ENCODE peak calls at places on chromosomes 1 and 21, in nine cellular contexts. Z is aorta, Q is GM23248, S is thoracic aorta, I is IMR-90, K is cardiac muscle cell, L is small intestine, X is heart left ventricle, T is neural progenitor cell. V is an unnamed sample.

GRCh38 chr1:201742476-201742875 is 86.5 kb upstream of the IPO9 start:
- DNase-seq in I (no peak), T (peak), K (peak), Z (no peak), X (no peak), Q (peak), L (no peak), S (no peak), V (no peak)

GRCh38 chr1:175332515-175332914 is 139.9 kb upstream of the KIAA0040 start:
- DNase-seq in T (no peak), S (no peak), Z (no peak), L (no peak), I (no peak), K (no peak), Q (no peak), X (no peak), V (no peak)

GRCh38 chr1:100415217-100415778 is 63.0 kb downstream of the CDC14A start:
- DNase-seq in T (no peak), L (peak), I (no peak), S (no peak), Z (no peak), Q (no peak), X (no peak), K (no peak), V (no peak)

GRCh38 chr1:237300642-237301041 is 258.7 kb downstream of the RYR2 start:
- DNase-seq in S (no peak), L (no peak), X (no peak), T (no peak), I (no peak), Q (no peak), K (no peak), Z (no peak), V (no peak)

GRCh38 chr1:212805767-212806166 is 14.1 kb downstream of the TATDN3 start:
- DNase-seq in S (no peak), I (no peak), T (no peak), L (no peak), Q (no peak), Z (no peak), K (no peak), X (no peak), V (no peak)

GRCh38 chr1:245558069-245558468 is 403.3 kb downstream of the KIF26B start:
- DNase-seq in S (no peak), K (no peak), T (no peak), Q (no peak), L (peak), I (no peak), X (no peak), Z (no peak), V (no peak)

GRCh38 chr1:67760030-67760821 is 73.0 kb downstream of the GNG12 start:
- DNase-seq in I (peak), K (peak), Z (no peak), S (no peak), L (peak), Q (peak), T (peak), X (no peak), V (peak)

GRCh38 chr1:38958967-38959366 is 17.3 kb upstream of the RHBDL2 start:
- DNase-seq in K (peak), L (no peak), S (no peak), Q (peak), T (no peak), I (peak), Z (no peak), X (no peak), V (peak)

GRCh38 chr1:156444407-156445001 is 56.1 kb downstream of the MEF2D start:
- DNase-seq in X (no peak), K (peak), S (no peak), L (no peak), Q (peak), T (peak), I (no peak), Z (no peak), V (peak)

GRCh38 chr1:42334240-42335049 is 590 bp downstream of the FOXJ3 start:
- DNase-seq in K (peak), I (peak), T (peak), S (peak), Q (peak), X (peak), Z (no peak), L (peak), V (peak)

GRCh38 chr1:64881281-64881680 is 85.1 kb downstream of the JAK1 start:
- DNase-seq in L (no peak), X (no peak), S (no peak), I (peak), Q (peak), K (no peak), Z (no peak), T (no peak), V (no peak)

GRCh38 chr1:112536561-112536960 is 27.8 kb downstream of the WNT2B start:
- DNase-seq in Q (peak), Z (no peak), I (no peak), L (no peak), T (no peak), K (peak), S (no peak), X (no peak), V (peak)

GRCh38 chr1:71473331-71473730 is 392.5 kb upstream of the ZRANB2 start:
- DNase-seq in Z (no peak), Q (no peak), I (no peak), S (no peak), T (no peak), X (no peak), L (no peak), K (no peak), V (no peak)

GRCh38 chr1:7587726-7588456 is 183.2 kb upstream of the VAMP3 start:
- DNase-seq in X (no peak), Z (peak), Q (no peak), I (no peak), K (no peak), L (no peak), S (no peak), T (no peak), V (no peak)

GRCh38 chr21:28705616-28706015 is 287.1 kb downstream of the LTN1 start:
- DNase-seq in T (no peak), X (no peak), I (peak), L (no peak), S (no peak), K (peak), Q (peak), Z (no peak), V (peak)

GRCh38 chr1:68120136-68120791 is 69.8 kb upstream of the DIRAS3 start:
- DNase-seq in L (peak), Q (peak), K (peak), I (peak), Z (no peak), T (peak), S (peak), X (no peak), V (peak)

GRCh38 chr1:177164380-177165068 is at the start of gene ASTN1:
- DNase-seq in X (peak), Z (peak), S (no peak), K (no peak), T (peak), I (no peak), L (no peak), Q (peak), V (no peak)
- H3K4me3 ChIP-seq in X (peak), Z (peak), S (peak), K (peak), T (peak), I (peak), L (no peak), Q (peak), V (peak)

DNA sequence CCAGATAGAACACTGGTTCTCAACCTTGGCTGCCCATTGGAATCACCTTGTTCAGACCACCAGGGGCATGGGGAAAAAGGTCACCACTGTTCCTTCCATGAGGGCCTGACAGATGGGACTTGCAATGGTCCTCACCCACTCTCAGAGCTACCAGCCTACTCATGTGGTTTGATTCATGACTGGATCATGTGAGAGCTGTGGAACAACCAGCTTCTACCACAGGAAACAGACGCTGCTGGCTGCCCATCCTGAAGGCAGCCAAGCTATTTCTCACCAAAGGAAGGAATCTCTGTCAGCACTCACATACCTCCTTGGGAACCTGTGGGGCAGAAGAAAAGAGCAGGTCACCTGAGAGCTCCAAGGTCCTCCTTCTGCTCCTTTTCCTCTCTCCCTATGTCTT is 53.6 kb downstream of the CAPN8 start:
- DNase-seq in I (no peak), L (no peak), K (no peak), S (no peak), T (no peak), X (no peak), Q (peak), Z (no peak), V (no peak)
- H3K4me3 ChIP-seq in I (no peak), L (no peak), K (no peak), S (no peak), T (no peak), X (no peak), Q (no peak), Z (no peak), V (no peak)

GRCh38 chr21:35136586-35137254 is 87.6 kb upstream of the RUNX1 start:
- DNase-seq in S (no peak), Z (no peak), T (no peak), I (peak), L (peak), X (no peak), K (peak), Q (peak), V (peak)

GRCh38 chr21:35136106-35136505 is 87.0 kb upstream of the RUNX1 start:
- DNase-seq in X (no peak), S (no peak), L (no peak), Q (no peak), I (no peak), Z (no peak), K (no peak), T (no peak), V (no peak)

GRCh38 chr21:35138665-35139381 is 89.7 kb upstream of the RUNX1 start:
- DNase-seq in Z (no peak), K (peak), L (peak), Q (peak), X (no peak), T (no peak), S (no peak), I (peak), V (peak)

GRCh38 chr21:35142036-35142825 is 93.1 kb upstream of the RUNX1 start:
- DNase-seq in K (no peak), Z (no peak), S (no peak), L (no peak), Q (no peak), T (no peak), I (no peak), X (no peak), V (no peak)

GRCh38 chr21:35139382-35139715 is 90.2 kb upstream of the RUNX1 start:
- DNase-seq in L (no peak), Z (no peak), K (no peak), Q (no peak), I (no peak), X (no peak), T (no peak), S (no peak), V (no peak)
- H3K4me3 ChIP-seq in L (no peak), Z (no peak), K (no peak), Q (no peak), I (no peak), X (no peak), T (no peak), S (no peak), V (no peak)

DNA sequence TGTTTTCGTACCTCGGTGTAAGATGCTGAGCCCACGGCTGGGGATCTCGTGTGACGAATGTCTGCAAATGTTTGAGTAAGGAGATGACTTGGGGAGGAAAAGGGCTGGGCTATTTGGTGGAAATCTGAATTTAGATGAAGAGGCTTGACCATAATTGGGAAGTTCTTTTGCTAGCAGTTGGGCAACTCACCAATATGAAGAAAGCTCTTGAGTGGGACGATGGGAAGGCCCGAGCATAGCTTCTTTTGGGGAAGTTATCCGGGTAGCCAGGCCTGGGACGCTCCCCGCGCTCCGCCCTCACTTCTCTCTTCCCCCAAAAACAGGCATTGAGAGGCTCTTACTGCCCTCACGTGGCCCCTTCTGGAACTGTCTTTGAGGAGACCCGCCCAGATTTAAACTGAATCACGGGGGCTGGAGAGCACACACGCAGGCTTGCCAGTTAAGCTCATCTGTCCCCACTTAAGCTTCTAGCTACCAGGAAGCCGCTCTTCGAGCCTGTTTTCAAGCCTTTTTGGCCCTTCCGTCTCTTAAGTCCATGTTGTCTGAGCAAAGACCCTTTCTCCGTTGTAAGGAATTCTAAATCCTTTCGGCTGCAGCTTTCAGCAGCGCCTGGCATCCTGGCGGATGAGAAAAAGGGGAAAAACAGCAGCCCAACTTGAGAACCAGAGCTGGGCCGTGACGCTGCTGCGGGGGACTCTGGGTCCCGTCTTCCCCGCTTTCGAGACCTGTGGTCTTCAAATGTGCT is 93.1 kb downstream of the NID1 start:
- DNase-seq in Q (peak), X (peak), Z (peak), I (peak), S (peak), T (peak), K (peak), L (peak), V (peak)
- H3K4me3 ChIP-seq in Q (peak), X (peak), Z (peak), I (peak), S (peak), T (peak), K (peak), L (no peak), V (peak)

DNA sequence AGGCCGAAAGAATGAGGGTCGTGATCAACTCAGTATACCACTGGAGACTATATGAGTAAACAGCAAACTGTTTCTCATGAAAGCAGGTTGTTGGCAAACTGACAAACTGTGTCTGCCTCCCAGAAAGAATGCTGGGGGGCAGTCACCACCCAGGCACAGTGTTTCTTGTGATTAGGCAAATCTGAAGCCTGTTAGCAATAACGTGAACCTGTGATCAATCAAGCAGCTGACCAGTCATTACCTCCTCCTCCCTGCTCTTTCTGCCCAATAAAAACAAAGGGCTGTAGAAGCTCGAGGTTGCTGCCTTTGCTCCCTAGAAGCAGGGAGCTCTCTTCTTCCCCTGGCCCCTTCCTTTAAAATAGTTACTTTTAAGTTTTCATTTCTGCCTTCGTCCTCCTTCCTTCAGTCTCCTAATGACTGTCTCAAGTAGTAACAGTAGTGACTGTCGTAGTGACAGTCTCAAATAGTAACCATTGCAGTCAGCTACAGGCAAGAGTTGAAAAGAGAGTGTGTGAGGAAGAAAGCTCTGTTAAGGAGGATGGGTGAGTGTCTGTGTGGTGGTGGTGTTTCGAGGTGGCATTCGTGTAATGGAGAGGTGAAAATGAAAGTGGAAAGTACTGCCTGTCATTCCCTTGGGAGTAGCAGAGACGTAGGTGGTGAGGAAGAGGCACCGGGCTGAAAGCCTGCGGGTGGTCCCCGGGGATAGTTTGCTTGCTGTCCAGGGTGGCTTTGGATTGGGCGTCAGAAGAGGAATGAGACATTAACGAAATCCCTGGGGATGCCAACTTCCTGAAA is 14.5 kb downstream of the HHAT start:
- DNase-seq in T (no peak), Q (peak), X (no peak), L (peak), I (no peak), K (no peak), S (no peak), Z (no peak), V (no peak)
- H3K4me3 ChIP-seq in T (no peak), Q (no peak), X (peak), L (no peak), I (peak), K (no peak), S (peak), Z (peak), V (peak)

GRCh38 chr1:171286032-171286705 is 27.8 kb upstream of the FMO4 start:
- DNase-seq in I (peak), L (no peak), T (no peak), X (no peak), S (no peak), K (peak), Q (peak), Z (no peak), V (peak)
- H3K4me3 ChIP-seq in I (no peak), L (no peak), T (no peak), X (no peak), S (no peak), K (no peak), Q (no peak), Z (no peak), V (no peak)

DNA sequence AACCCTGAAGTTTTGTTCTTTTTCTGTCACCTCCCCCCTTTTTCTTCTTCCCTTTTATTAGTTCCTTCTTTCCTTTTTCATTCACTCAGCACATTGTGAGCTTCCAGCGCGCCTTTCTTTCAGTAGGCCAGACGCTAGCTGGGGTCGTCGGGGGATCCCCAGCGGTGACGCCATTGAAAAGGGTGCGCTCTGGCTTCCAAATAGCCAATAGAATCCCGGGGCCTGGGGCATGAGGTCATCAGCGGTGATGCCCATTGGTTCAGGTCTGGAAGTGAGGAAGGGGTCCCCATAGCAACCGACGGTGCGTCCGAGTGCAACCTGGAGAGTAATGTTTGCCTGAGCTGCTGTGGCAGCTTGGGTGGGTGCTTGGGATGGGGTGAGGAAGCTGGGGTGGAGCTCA is 6.9 kb upstream of the EFNA3 start:
- DNase-seq in L (no peak), I (no peak), T (peak), X (no peak), K (no peak), S (no peak), Q (no peak), Z (peak), V (no peak)
- H3K4me3 ChIP-seq in L (no peak), I (no peak), T (peak), X (no peak), K (peak), S (peak), Q (no peak), Z (no peak), V (no peak)

GRCh38 chr1:46173361-46173856 is 1.5 kb upstream of the TSPAN1 start:
- DNase-seq in L (no peak), Z (peak), S (no peak), I (peak), Q (peak), K (no peak), T (no peak), X (no peak), V (peak)
- H3K4me3 ChIP-seq in L (no peak), Z (no peak), S (no peak), I (no peak), Q (no peak), K (no peak), T (no peak), X (no peak), V (no peak)

GRCh38 chr1:9874959-9875635 is 35.0 kb downstream of the CTNNBIP1 start:
- DNase-seq in X (peak), I (peak), S (no peak), Q (peak), T (peak), K (peak), Z (peak), L (peak), V (peak)
- H3K4me3 ChIP-seq in X (peak), I (no peak), S (peak), Q (no peak), T (peak), K (no peak), Z (no peak), L (no peak), V (no peak)

DNA sequence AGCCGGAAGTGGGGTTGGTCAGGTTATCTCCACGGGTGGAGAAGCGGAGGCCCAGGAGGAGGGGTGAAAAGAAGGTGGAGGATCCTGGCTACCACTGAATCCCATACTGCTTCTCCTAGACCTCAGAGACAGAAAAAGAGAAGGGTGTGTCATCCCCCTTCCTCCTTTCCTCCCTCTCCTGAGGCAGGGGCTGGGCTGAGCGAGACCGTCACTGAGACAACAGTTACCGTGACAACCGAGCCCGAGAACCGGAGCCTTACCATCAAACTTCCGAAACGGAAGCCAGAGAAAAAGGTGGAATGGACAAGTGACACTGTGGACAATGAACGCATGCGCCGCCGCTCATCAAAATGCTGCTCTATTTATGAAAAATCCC is 42.1 kb upstream of the NBPF3 start:
- DNase-seq in L (no peak), T (peak), X (no peak), Z (no peak), I (no peak), S (no peak), Q (no peak), K (peak), V (no peak)
- H3K4me3 ChIP-seq in L (no peak), T (no peak), X (no peak), Z (no peak), I (no peak), S (no peak), Q (no peak), K (no peak), V (no peak)

V was measured in fibroblast of pulmonary artery.